ENCODE peak calls at places on chromosomes 1 and 21, in four cellular contexts. S is HepG2, B is K562, N is H1. I is an unnamed sample.
A peak's percentile ranks its signal among the peaks of the same experiment; 100 is the strongest.

GRCh38 chr1:184555665-184556641 is 169.1 kb downstream of the C1orf21 start:
- DNase-seq in S (no peak), N (no peak), B (no peak), I (no peak)

GRCh38 chr1:52534928-52535764 is 17.7 kb downstream of the TUT4 start:
- DNase-seq in N (no peak), S (no peak), B (no peak), I (no peak)

GRCh38 chr1:207649204-207649753 is 4.3 kb downstream of the CR1L start:
- DNase-seq in B (no peak), S (no peak), N (no peak), I (no peak)

GRCh38 chr1:77857557-77857956 is 30.9 kb upstream of the NEXN start:
- DNase-seq in B (no peak), S (no peak), N (no peak), I (no peak)

GRCh38 chr1:244341455-244342450 is 110.0 kb downstream of the ADSS2 start:
- DNase-seq in N (peak; percentile 59), B (peak; percentile 53), S (peak; percentile 47), I (no peak)

GRCh38 chr1:238360474-238360873 is 469.8 kb upstream of the ZP4 start:
- DNase-seq in B (no peak), S (no peak), N (no peak), I (no peak)

GRCh38 chr1:221431068-221431651 is 310.7 kb downstream of the DUSP10 start:
- DNase-seq in B (no peak), N (no peak), S (no peak), I (no peak)

GRCh38 chr1:19013826-19014548 is 57.5 kb upstream of the IFFO2 start:
- DNase-seq in S (peak; percentile 86), N (peak; percentile 30), B (no peak), I (no peak)

GRCh38 chr21:46424621-46425020 is 34.1 kb upstream of the DIP2A start:
- DNase-seq in S (no peak), B (no peak), N (no peak), I (no peak)

GRCh38 chr1:55369474-55369873 is 154.3 kb upstream of the USP24 start:
- DNase-seq in B (no peak), N (no peak), S (no peak), I (no peak)

GRCh38 chr1:211938473-211939080 is 96.8 kb downstream of the INTS7 start:
- DNase-seq in S (no peak), N (no peak), B (no peak), I (peak; percentile 71)

GRCh38 chr1:211925016-211925415 is 94.5 kb upstream of the LPGAT1 start:
- DNase-seq in N (peak; percentile 55), B (peak; percentile 45), S (no peak), I (no peak)

GRCh38 chr1:163170975-163171676 is 31.6 kb downstream of the RGS5 start:
- DNase-seq in N (no peak), B (peak; percentile 21), S (no peak), I (no peak)

GRCh38 chr1:10639301-10640078 is 157.0 kb downstream of the CASZ1 start:
- DNase-seq in S (no peak), B (no peak), N (peak; percentile 74), I (no peak)

GRCh38 chr1:20227704-20228103 is 41.4 kb upstream of the PLA2G2C start:
- DNase-seq in N (no peak), B (no peak), S (no peak), I (no peak)

GRCh38 chr1:47578862-47579419 is 141.1 kb downstream of the FOXD2 start:
- DNase-seq in N (no peak), B (no peak), S (no peak), I (no peak)

GRCh38 chr1:205458777-205459566 is 3.1 kb upstream of the BLACAT1 start:
- DNase-seq in S (peak; percentile 34), B (peak; percentile 59), N (peak; percentile 80), I (no peak)

GRCh38 chr1:107570768-107571167 is 394.2 kb downstream of the VAV3 start:
- DNase-seq in N (no peak), B (no peak), S (no peak), I (no peak)

GRCh38 chr21:35410123-35410522 is 361.0 kb upstream of the RUNX1 start:
- DNase-seq in S (no peak), N (no peak), B (no peak), I (no peak)

GRCh38 chr1:184973308-184974085 is 811 bp downstream of the NIBAN1 start:
- DNase-seq in N (peak; percentile 77), S (no peak), B (peak; percentile 28), I (peak; percentile 56)

GRCh38 chr1:216437603-216438002 is 14.4 kb upstream of the USH2A start:
- DNase-seq in S (no peak), B (no peak), N (no peak), I (no peak)

GRCh38 chr1:15148475-15148874 is 5.1 kb upstream of the TMEM51 start:
- DNase-seq in N (no peak), B (no peak), S (no peak), I (no peak)

GRCh38 chr1:20073247-20073646 is 3.3 kb downstream of the PLA2G5 start:
- DNase-seq in S (no peak), N (no peak), B (no peak), I (no peak)

GRCh38 chr1:42931911-42932422 is 26.7 kb downstream of the SLC2A1 start:
- DNase-seq in B (peak; percentile 51), N (no peak), S (no peak), I (peak; percentile 88)

GRCh38 chr1:239893127-239893731 is 198.5 kb upstream of the FMN2 start:
- DNase-seq in S (no peak), B (no peak), N (no peak), I (no peak)

GRCh38 chr21:37072239-37072987 is 458 bp downstream of the PIGP start:
- DNase-seq in S (no peak), B (no peak), N (no peak), I (no peak)

GRCh38 chr1:103561612-103562395 is 9.6 kb upstream of the AMY2B start:
- DNase-seq in N (no peak), B (no peak), S (no peak), I (peak; percentile 15)

GRCh38 chr1:224745924-224746323 is 129.8 kb downstream of the CNIH3 start:
- DNase-seq in B (no peak), S (no peak), N (no peak), I (peak; percentile 56)

DNA sequence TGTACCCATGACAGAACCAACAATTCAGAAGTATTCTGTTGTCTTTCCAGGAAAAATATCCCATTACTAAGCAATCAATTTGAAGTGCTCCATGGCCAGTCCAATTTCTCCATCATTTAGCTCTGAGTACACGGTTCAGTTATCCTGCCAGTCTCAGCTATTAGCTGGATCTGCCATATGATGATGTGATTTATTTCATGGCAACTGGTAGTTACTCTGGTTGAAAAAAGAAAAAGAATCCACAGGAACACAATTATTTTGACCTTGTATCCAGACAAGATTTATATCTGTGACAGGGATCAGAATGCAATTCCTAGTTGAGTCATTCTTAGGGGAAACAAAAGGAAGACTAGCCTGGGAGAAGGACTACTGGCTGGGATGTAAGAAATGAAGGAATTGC is 70.6 kb upstream of the GORAB start:
- DNase-seq in N (no peak), S (no peak), B (no peak), I (no peak)
- TF ChIP-seq EP300 in N (no peak), S (no peak), B (no peak), I (no peak)

DNA sequence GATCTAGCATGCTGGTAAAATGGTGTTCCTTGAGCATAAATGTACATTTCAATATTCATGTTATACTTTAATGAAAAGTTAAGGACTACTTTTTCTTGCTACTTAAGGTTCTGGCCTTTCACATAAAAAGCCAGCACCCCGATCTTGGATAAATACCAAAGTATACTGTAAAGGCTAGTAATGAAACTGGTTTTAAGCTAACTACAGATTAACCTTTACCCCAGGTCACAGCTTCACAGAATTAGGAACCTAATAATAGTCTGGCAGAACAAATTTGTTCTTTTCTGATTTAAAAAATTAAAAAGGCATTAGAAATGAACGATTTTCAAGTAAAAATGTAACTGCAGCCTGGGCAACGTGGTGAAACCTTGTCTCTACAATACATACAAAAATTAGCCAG is 23.5 kb downstream of the DIPK1A start:
- DNase-seq in S (no peak), B (no peak), N (no peak), I (no peak)
- TF ChIP-seq YY1 in S (no peak), B (no peak), N (no peak), I (no peak)

DNA sequence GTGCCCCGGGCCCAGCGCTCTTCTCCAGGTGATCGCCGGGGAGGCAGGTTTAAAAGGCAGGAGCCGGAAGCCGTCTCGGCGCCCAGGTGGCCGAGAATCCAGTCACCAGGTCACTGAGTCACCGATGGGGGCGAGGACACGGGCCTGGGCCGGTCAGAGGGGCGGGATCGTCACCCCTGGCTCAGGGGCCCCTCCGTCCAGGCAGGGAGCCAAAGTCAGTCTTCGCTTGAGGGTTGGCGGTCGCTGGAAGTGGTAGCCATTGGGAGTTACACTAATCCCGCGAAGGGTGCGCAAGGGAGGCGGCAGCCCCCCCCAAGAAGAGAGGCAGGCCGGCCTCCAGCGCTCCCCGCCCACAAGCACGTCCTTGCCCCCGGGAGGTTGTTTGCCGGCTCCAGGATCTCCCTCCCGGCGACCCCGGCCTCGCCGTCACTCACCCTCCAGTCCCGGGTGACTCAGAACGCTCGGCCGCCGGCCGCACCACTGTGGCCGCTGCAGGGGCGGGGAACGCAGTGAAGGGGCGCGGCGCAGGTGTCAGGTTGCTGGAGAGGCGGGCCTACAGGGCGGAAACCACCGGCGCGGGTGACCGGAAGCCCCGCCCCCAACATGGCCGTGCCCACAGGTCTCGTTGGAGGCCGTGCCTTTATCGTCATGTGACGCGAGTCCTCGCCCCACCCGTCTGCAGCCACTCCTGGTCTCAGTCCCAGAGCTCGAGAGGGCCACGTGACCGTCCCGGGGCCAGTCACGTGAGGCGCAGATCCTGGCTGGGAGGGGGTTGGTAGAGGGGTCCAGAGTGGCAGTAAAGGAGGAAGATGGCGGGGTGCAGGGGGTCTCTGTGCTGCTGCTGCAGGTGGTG is at the start of the genes CLCN6 and MTHFR:
- DNase-seq in S (peak; percentile 98), N (peak; percentile 98), B (peak; percentile 98), I (peak; percentile 97)
- TF ChIP-seq EP300 in S (peak; percentile 40), N (peak; percentile 86), B (peak; percentile 79), I (peak; percentile 39)

GRCh38 chr1:31822766-31823165 is 6.9 kb upstream of the SPOCD1 start:
- DNase-seq in S (no peak), B (no peak), N (no peak), I (no peak)
- TF ChIP-seq YY1 in S (no peak), B (no peak), N (no peak), I (no peak)

DNA sequence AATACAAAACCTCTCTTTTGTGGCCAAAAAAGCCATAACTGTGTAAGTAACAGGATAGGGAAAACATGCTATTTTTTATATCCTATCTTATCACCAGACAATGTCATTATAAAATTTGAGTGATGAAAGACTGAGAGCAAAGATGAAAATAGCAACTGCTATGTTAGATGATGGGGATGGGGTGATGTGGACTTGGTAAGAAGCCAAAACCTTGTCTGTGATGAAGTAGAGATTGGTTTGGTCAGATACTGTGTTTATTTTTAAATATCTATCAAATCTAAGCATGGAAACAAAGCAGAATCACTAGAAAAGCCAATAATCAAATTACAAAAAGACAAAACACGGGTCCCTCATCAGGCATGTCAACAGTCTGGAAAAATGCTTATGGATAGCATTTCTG is 631.1 kb upstream of the NR5A2 start:
- DNase-seq in S (no peak), N (no peak), B (no peak), I (no peak)
- TF ChIP-seq EP300 in S (no peak), N (no peak), B (no peak), I (no peak)

DNA sequence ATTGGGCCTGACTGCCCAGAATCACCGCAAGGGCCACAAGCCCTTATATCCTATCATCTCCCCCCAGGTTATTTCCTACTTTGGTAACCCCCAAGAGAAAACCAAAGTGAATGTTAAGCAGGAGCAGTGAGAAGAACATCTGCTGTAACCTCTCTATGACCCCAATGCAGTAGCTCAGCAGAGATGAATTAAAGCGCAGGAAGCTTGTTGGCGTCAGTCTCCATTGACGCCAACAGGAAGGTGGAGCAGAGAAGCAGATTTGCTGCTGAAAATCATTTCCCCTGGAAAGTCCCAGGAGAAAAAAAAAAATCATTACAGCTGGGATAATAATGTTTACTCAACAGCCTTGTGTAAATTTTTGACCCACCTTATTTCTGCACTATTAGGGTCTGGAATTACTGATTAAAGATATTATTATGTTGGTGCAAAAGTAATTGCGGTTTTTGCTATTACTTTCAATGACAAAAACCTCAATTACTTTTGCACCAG is 33.2 kb upstream of the FAM163A start:
- DNase-seq in B (no peak), S (no peak), N (no peak), I (peak; percentile 30)
- TF ChIP-seq YY1 in B (no peak), S (no peak), N (no peak), I (no peak)